ENCODE peak calls at places on chromosome 3, in nine cellular contexts. Q, O, E, X, V, G, A, T and S are unnamed samples.

GRCh38 chr3:107579372-107579771 is 56.6 kb downstream of the BBX start:
- DNase-seq in Q (no peak), O (no peak), E (no peak), X (no peak), V (no peak), G (no peak), A (no peak), T (no peak), S (no peak)

GRCh38 chr3:178140491-178140890 is 395.7 kb upstream of the KCNMB2 start:
- DNase-seq in Q (peak), O (no peak), E (no peak), X (no peak), V (no peak), G (peak), A (no peak), T (no peak), S (no peak)

GRCh38 chr3:72847282-72847681 is 963 bp downstream of the SHQ1 start:
- DNase-seq in Q (no peak), O (no peak), E (no peak), X (no peak), V (no peak), G (no peak), A (no peak), T (no peak), S (no peak)

GRCh38 chr3:30826381-30827061 is 67.9 kb downstream of the GADL1 start:
- DNase-seq in Q (peak), O (no peak), E (no peak), X (no peak), V (no peak), G (no peak), A (peak), T (no peak), S (no peak)

GRCh38 chr3:9397911-9398714 is 698 bp downstream of the SETD5 start:
- DNase-seq in Q (peak), O (no peak), E (peak), X (peak), V (peak), G (no peak), A (peak), T (peak), S (peak)

GRCh38 chr3:122890077-122890484 is 95.2 kb downstream of the SLC49A4 start:
- DNase-seq in Q (peak), O (peak), E (no peak), X (no peak), V (no peak), G (peak), A (peak), T (no peak), S (no peak)

GRCh38 chr3:52507359-52507758 is 12.2 kb downstream of the STAB1 start:
- DNase-seq in Q (peak), O (peak), E (no peak), X (peak), V (no peak), G (peak), A (no peak), T (no peak), S (no peak)

GRCh38 chr3:187678869-187679268 is 8.7 kb upstream of the SST start:
- DNase-seq in Q (peak), O (peak), E (no peak), X (peak), V (peak), G (peak), A (peak), T (no peak), S (no peak)

GRCh38 chr3:79517766-79518413 is 249.9 kb downstream of the ROBO1 start:
- DNase-seq in Q (peak), O (peak), E (no peak), X (peak), V (no peak), G (peak), A (no peak), T (no peak), S (no peak)

GRCh38 chr3:43742935-43743334 is 52.2 kb downstream of the ABHD5 start:
- DNase-seq in Q (peak), O (no peak), E (no peak), X (no peak), V (no peak), G (peak), A (no peak), T (peak), S (no peak)

GRCh38 chr3:196735751-196736150 is 3.9 kb upstream of the PAK2 start:
- DNase-seq in Q (no peak), O (no peak), E (no peak), X (no peak), V (no peak), G (peak), A (no peak), T (no peak), S (no peak)

GRCh38 chr3:30518201-30518864 is 88.1 kb upstream of the TGFBR2 start:
- DNase-seq in Q (peak), O (no peak), E (no peak), X (no peak), V (no peak), G (no peak), A (peak), T (no peak), S (no peak)

GRCh38 chr3:125013095-125013494 is 42.7 kb downstream of the HEG1 start:
- DNase-seq in Q (no peak), O (no peak), E (no peak), X (no peak), V (no peak), G (no peak), A (no peak), T (no peak), S (no peak)

GRCh38 chr3:14140668-14141067 is 15.8 kb downstream of the TMEM43 start:
- DNase-seq in Q (no peak), O (no peak), E (no peak), X (no peak), V (no peak), G (no peak), A (no peak), T (no peak), S (no peak)

GRCh38 chr3:12960497-12960896 is 112.7 kb downstream of the IQSEC1 start:
- DNase-seq in Q (no peak), O (no peak), E (no peak), X (no peak), V (no peak), G (no peak), A (no peak), T (no peak), S (no peak)

GRCh38 chr3:49671291-49672288 is 2.6 kb upstream of the APEH start:
- DNase-seq in Q (peak), O (peak), E (peak), X (peak), V (peak), G (peak), A (peak), T (peak), S (peak)

GRCh38 chr3:150344079-150344478 is 64.0 kb upstream of the TSC22D2 start:
- DNase-seq in Q (no peak), O (no peak), E (no peak), X (no peak), V (no peak), G (no peak), A (no peak), T (no peak), S (no peak)

GRCh38 chr3:31999902-32000439 is 18.4 kb downstream of the ZNF860 start:
- DNase-seq in Q (no peak), O (no peak), E (no peak), X (peak), V (no peak), G (no peak), A (no peak), T (no peak), S (no peak)

GRCh38 chr3:63976166-63976861 is 47.0 kb downstream of the PSMD6 start:
- DNase-seq in Q (peak), O (peak), E (no peak), X (no peak), V (no peak), G (peak), A (no peak), T (no peak), S (no peak)

GRCh38 chr3:51340311-51340829 is 44.7 kb upstream of the MANF start:
- DNase-seq in Q (peak), O (peak), E (no peak), X (peak), V (no peak), G (peak), A (no peak), T (no peak), S (no peak)

GRCh38 chr3:179677884-179678283 is 25.0 kb downstream of the USP13 start:
- DNase-seq in Q (no peak), O (no peak), E (no peak), X (no peak), V (no peak), G (no peak), A (no peak), T (no peak), S (no peak)

GRCh38 chr3:52277972-52278509 is 408 bp downstream of the WDR82 start:
- DNase-seq in Q (peak), O (no peak), E (peak), X (peak), V (no peak), G (no peak), A (peak), T (peak), S (no peak)

GRCh38 chr3:15779111-15779510 is 18.7 kb downstream of the ANKRD28 start:
- DNase-seq in Q (no peak), O (no peak), E (no peak), X (no peak), V (no peak), G (no peak), A (no peak), T (no peak), S (no peak)

GRCh38 chr3:117692416-117692995 is 982.9 kb downstream of the TUSC7 start:
- DNase-seq in Q (peak), O (no peak), E (no peak), X (peak), V (no peak), G (peak), A (no peak), T (no peak), S (no peak)

GRCh38 chr3:9786209-9786739 is 6.0 kb downstream of the TADA3 start:
- DNase-seq in Q (no peak), O (no peak), E (no peak), X (no peak), V (no peak), G (no peak), A (no peak), T (no peak), S (no peak)

GRCh38 chr3:130783629-130784028 is 37.0 kb upstream of the PIK3R4 start:
- DNase-seq in Q (peak), O (no peak), E (no peak), X (no peak), V (no peak), G (no peak), A (no peak), T (no peak), S (no peak)

GRCh38 chr3:113747719-113748046 is 848 bp downstream of the ATP6V1A start:
- DNase-seq in Q (no peak), O (no peak), E (no peak), X (no peak), V (peak), G (no peak), A (no peak), T (no peak), S (no peak)

GRCh38 chr3:128994581-128995161 is 795 bp upstream of the CFAP92 start:
- DNase-seq in Q (no peak), O (no peak), E (no peak), X (no peak), V (no peak), G (no peak), A (no peak), T (no peak), S (no peak)

GRCh38 chr3:172034786-172035685 is 4.3 kb upstream of the FNDC3B start:
- DNase-seq in Q (peak), O (no peak), E (no peak), X (no peak), V (no peak), G (no peak), A (no peak), T (no peak), S (no peak)

GRCh38 chr3:189132125-189132744 is 39.5 kb upstream of the TPRG1 start:
- DNase-seq in Q (peak), O (peak), E (peak), X (peak), V (peak), G (peak), A (peak), T (no peak), S (no peak)

GRCh38 chr3:46408853-46409252 is 1.8 kb downstream of the CCRL2 start:
- DNase-seq in Q (no peak), O (no peak), E (no peak), X (no peak), V (no peak), G (no peak), A (no peak), T (no peak), S (no peak)

GRCh38 chr3:141426404-141427034 is 58.2 kb downstream of the ZBTB38 start:
- DNase-seq in Q (peak), O (no peak), E (no peak), X (no peak), V (no peak), G (no peak), A (peak), T (peak), S (peak)